ENCODE peak calls at places on chromosomes 12 and 14, in four cellular contexts. One of them, this sample, is unnamed.
A peak's percentile ranks its signal among the peaks of the same experiment; 100 is the strongest.

GRCh38 chr14:73727181-73727580 is 13.0 kb upstream of the PNMA1 start:
- DNase-seq in GM12878: no peak
- DNase-seq in HepG2: no peak
- DNase-seq in K562: no peak
- DNase-seq in this sample: no peak

GRCh38 chr14:58639842-58640484 is 2.2 kb downstream of the DACT1 start:
- DNase-seq in GM12878: peak; percentile 36
- DNase-seq in HepG2: peak; percentile 15
- DNase-seq in K562: peak; percentile 17
- DNase-seq in this sample: peak; percentile 47

GRCh38 chr14:37318938-37319337 is 121.2 kb downstream of the MIPOL1 start:
- DNase-seq in K562: no peak
- DNase-seq in HepG2: no peak
- DNase-seq in GM12878: no peak
- DNase-seq in this sample: no peak

GRCh38 chr12:60977966-60978365 is 1282.2 kb upstream of the USP15 start:
- DNase-seq in GM12878: no peak
- DNase-seq in HepG2: no peak
- DNase-seq in K562: no peak
- DNase-seq in this sample: no peak

GRCh38 chr12:5710260-5710878 is 234.7 kb downstream of the ANO2 start:
- DNase-seq in K562: no peak
- DNase-seq in HepG2: no peak
- DNase-seq in GM12878: no peak
- DNase-seq in this sample: no peak

GRCh38 chr14:95523818-95524448 is 7.5 kb upstream of the SYNE3 start:
- DNase-seq in K562: peak; percentile 56
- DNase-seq in GM12878: no peak
- DNase-seq in HepG2: peak; percentile 79
- DNase-seq in this sample: no peak

GRCh38 chr12:55931780-55932545 is 1.0 kb downstream of the DGKA start:
- DNase-seq in K562: peak; percentile 58
- DNase-seq in HepG2: no peak
- DNase-seq in GM12878: no peak
- DNase-seq in this sample: no peak

GRCh38 chr12:120983759-120984158 is 5.4 kb downstream of the HNF1A start:
- DNase-seq in K562: no peak
- DNase-seq in HepG2: no peak
- DNase-seq in GM12878: no peak
- DNase-seq in this sample: peak; percentile 59

GRCh38 chr12:44285321-44285720 is 449.4 kb downstream of the TMEM117 start:
- DNase-seq in K562: no peak
- DNase-seq in GM12878: no peak
- DNase-seq in HepG2: no peak
- DNase-seq in this sample: no peak

GRCh38 chr12:56154246-56154771 is 1.9 kb downstream of the MYL6B start:
- DNase-seq in HepG2: no peak
- DNase-seq in K562: peak; percentile 61
- DNase-seq in GM12878: no peak
- DNase-seq in this sample: no peak

GRCh38 chr12:67074072-67074471 is 195.1 kb upstream of the CAND1 start:
- DNase-seq in K562: no peak
- DNase-seq in GM12878: no peak
- DNase-seq in HepG2: no peak
- DNase-seq in this sample: no peak

GRCh38 chr14:55249423-55249822 is 21.8 kb upstream of the FBXO34 start:
- DNase-seq in HepG2: no peak
- DNase-seq in K562: no peak
- DNase-seq in GM12878: no peak
- DNase-seq in this sample: no peak

GRCh38 chr14:72824051-72824450 is 69.8 kb downstream of the DPF3 start:
- DNase-seq in GM12878: no peak
- DNase-seq in HepG2: no peak
- DNase-seq in K562: no peak
- DNase-seq in this sample: no peak

GRCh38 chr14:51473808-51474207 is 177.9 kb upstream of the FRMD6 start:
- DNase-seq in GM12878: no peak
- DNase-seq in K562: no peak
- DNase-seq in HepG2: no peak
- DNase-seq in this sample: no peak

GRCh38 chr12:104730761-104731160 is 227.3 kb downstream of the SLC41A2 start:
- DNase-seq in HepG2: no peak
- DNase-seq in K562: no peak
- DNase-seq in GM12878: no peak
- DNase-seq in this sample: no peak

GRCh38 chr14:104609666-104610065 is 5.1 kb upstream of the TMEM179 start:
- DNase-seq in HepG2: no peak
- DNase-seq in K562: no peak
- DNase-seq in GM12878: no peak
- DNase-seq in this sample: no peak

GRCh38 chr12:84804691-84805473 is 107.7 kb downstream of the SLC6A15 start:
- DNase-seq in HepG2: no peak
- DNase-seq in K562: no peak
- DNase-seq in GM12878: no peak
- DNase-seq in this sample: no peak

GRCh38 chr14:86574026-86574777 is 1044.3 kb downstream of the FLRT2 start:
- DNase-seq in HepG2: peak; percentile 0
- DNase-seq in K562: no peak
- DNase-seq in GM12878: no peak
- DNase-seq in this sample: no peak

GRCh38 chr14:105304565-105304964 is 3.8 kb upstream of the BRF1 start:
- DNase-seq in GM12878: no peak
- DNase-seq in HepG2: no peak
- DNase-seq in K562: no peak
- DNase-seq in this sample: no peak

GRCh38 chr14:69485261-69485660 is 733 bp downstream of the PLEKHD1 start:
- DNase-seq in HepG2: no peak
- DNase-seq in K562: no peak
- DNase-seq in GM12878: no peak
- DNase-seq in this sample: no peak

GRCh38 chr12:22527999-22528398 is 16.3 kb downstream of the C2CD5 start:
- DNase-seq in K562: no peak
- DNase-seq in HepG2: no peak
- DNase-seq in GM12878: no peak
- DNase-seq in this sample: no peak

GRCh38 chr14:23047042-23047634 is 5.1 kb downstream of the PSMB11 start:
- DNase-seq in HepG2: no peak
- DNase-seq in K562: no peak
- DNase-seq in GM12878: no peak
- DNase-seq in this sample: no peak

GRCh38 chr14:84234281-84234680 is 1295.7 kb upstream of the FLRT2 start:
- DNase-seq in K562: no peak
- DNase-seq in GM12878: no peak
- DNase-seq in HepG2: no peak
- DNase-seq in this sample: no peak

GRCh38 chr12:114774181-114774580 is 90.2 kb upstream of the TBX3 start:
- DNase-seq in GM12878: no peak
- DNase-seq in HepG2: peak; percentile 67
- DNase-seq in K562: no peak
- DNase-seq in this sample: peak; percentile 74

GRCh38 chr12:13342971-13343370 is 146.4 kb downstream of the EMP1 start:
- DNase-seq in GM12878: no peak
- DNase-seq in K562: no peak
- DNase-seq in HepG2: no peak
- DNase-seq in this sample: no peak

GRCh38 chr14:94100847-94101246 is 9.7 kb upstream of the IFI27 start:
- DNase-seq in HepG2: no peak
- DNase-seq in K562: no peak
- DNase-seq in GM12878: no peak
- DNase-seq in this sample: peak; percentile 15

GRCh38 chr12:68803948-68804653 is 3.9 kb upstream of the MDM2 start:
- DNase-seq in K562: no peak
- DNase-seq in HepG2: peak; percentile 48
- DNase-seq in GM12878: no peak
- DNase-seq in this sample: no peak

GRCh38 chr12:49428652-49429549 is 61.6 kb downstream of the SPATS2 start:
- DNase-seq in HepG2: no peak
- DNase-seq in GM12878: peak; percentile 60
- DNase-seq in K562: peak; percentile 63
- DNase-seq in this sample: peak; percentile 14

GRCh38 chr14:74140374-74140850 is 55.7 kb downstream of the LIN52 start:
- DNase-seq in K562: peak; percentile 24
- DNase-seq in GM12878: no peak
- DNase-seq in HepG2: no peak
- DNase-seq in this sample: no peak

GRCh38 chr12:52806169-52806811 is 7.6 kb downstream of the KRT4 start:
- DNase-seq in GM12878: no peak
- DNase-seq in HepG2: no peak
- DNase-seq in K562: no peak
- DNase-seq in this sample: no peak

GRCh38 chr12:86712425-86712843 is 456.2 kb upstream of the MGAT4C start:
- DNase-seq in HepG2: peak; percentile 41
- DNase-seq in GM12878: no peak
- DNase-seq in K562: no peak
- DNase-seq in this sample: peak; percentile 97
- TF ChIP-seq CHD4 in HepG2: no peak
- TF ChIP-seq CHD4 in GM12878: no peak
- TF ChIP-seq CHD4 in K562: no peak
- TF ChIP-seq CHD4 in this sample: no peak

GRCh38 chr12:77097846-77098245 is 32.5 kb upstream of the E2F7 start:
- DNase-seq in HepG2: no peak
- DNase-seq in K562: no peak
- DNase-seq in GM12878: no peak
- DNase-seq in this sample: no peak
- TF ChIP-seq CHD4 in HepG2: no peak
- TF ChIP-seq CHD4 in K562: no peak
- TF ChIP-seq CHD4 in GM12878: no peak
- TF ChIP-seq CHD4 in this sample: no peak

GRCh38 chr12:70648191-70648590 is 11.0 kb upstream of the PTPRB start:
- DNase-seq in K562: no peak
- DNase-seq in HepG2: no peak
- DNase-seq in GM12878: no peak
- DNase-seq in this sample: no peak

GRCh38 chr12:70648831-70649230 is 11.6 kb upstream of the PTPRB start:
- DNase-seq in HepG2: no peak
- DNase-seq in GM12878: no peak
- DNase-seq in K562: no peak
- DNase-seq in this sample: no peak

GRCh38 chr12:70644836-70645235 is 7.6 kb upstream of the PTPRB start:
- DNase-seq in GM12878: no peak
- DNase-seq in HepG2: no peak
- DNase-seq in K562: no peak
- DNase-seq in this sample: no peak

GRCh38 chr12:70645494-70646317 is 8.5 kb upstream of the PTPRB start:
- DNase-seq in K562: peak; percentile 84
- DNase-seq in HepG2: peak; percentile 41
- DNase-seq in GM12878: no peak
- DNase-seq in this sample: peak; percentile 60

DNA sequence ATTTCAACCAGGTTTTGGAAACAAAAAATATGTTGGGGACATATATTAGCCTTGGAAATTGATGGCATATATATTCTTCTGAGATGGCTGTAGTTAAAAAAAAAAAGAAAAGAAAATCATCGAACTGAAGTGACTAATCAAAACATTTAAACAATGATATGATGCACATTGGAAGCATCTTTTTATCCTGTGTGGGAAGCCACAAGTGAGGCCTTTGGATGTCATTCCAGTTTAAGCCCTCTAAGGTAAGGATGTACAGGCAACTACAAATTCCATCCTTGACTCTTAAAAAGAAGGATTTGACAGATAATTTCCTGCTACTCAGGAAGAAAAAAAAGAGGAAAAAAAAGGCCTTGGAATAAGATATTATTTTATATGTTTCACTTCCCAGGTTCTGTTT is 9.6 kb upstream of the PTPRB start:
- DNase-seq in K562: no peak
- DNase-seq in HepG2: no peak
- DNase-seq in GM12878: no peak
- DNase-seq in this sample: no peak
- TF ChIP-seq CHD4 in K562: no peak
- TF ChIP-seq CHD4 in HepG2: no peak
- TF ChIP-seq CHD4 in GM12878: no peak
- TF ChIP-seq CHD4 in this sample: no peak

GRCh38 chr12:63805704-63806672 is 26.3 kb downstream of the RXYLT1 start:
- DNase-seq in K562: no peak
- DNase-seq in GM12878: no peak
- DNase-seq in HepG2: peak; percentile 59
- DNase-seq in this sample: peak; percentile 91
- TF ChIP-seq CHD4 in K562: no peak
- TF ChIP-seq CHD4 in GM12878: no peak
- TF ChIP-seq CHD4 in HepG2: no peak
- TF ChIP-seq CHD4 in this sample: peak; percentile 62

GRCh38 chr14:103100281-103101121 is 6.0 kb downstream of the EXOC3L4 start:
- DNase-seq in GM12878: no peak
- DNase-seq in HepG2: peak; percentile 95
- DNase-seq in K562: no peak
- DNase-seq in this sample: no peak

GRCh38 chr14:103102689-103103260 is 8.2 kb downstream of the EXOC3L4 start:
- DNase-seq in K562: no peak
- DNase-seq in GM12878: no peak
- DNase-seq in HepG2: no peak
- DNase-seq in this sample: no peak

GRCh38 chr14:103099733-103100280 is 5.3 kb downstream of the EXOC3L4 start:
- DNase-seq in K562: peak; percentile 28
- DNase-seq in HepG2: no peak
- DNase-seq in GM12878: no peak
- DNase-seq in this sample: no peak

GRCh38 chr14:103101964-103102688 is 7.6 kb downstream of the EXOC3L4 start:
- DNase-seq in GM12878: no peak
- DNase-seq in HepG2: no peak
- DNase-seq in K562: no peak
- DNase-seq in this sample: no peak

DNA sequence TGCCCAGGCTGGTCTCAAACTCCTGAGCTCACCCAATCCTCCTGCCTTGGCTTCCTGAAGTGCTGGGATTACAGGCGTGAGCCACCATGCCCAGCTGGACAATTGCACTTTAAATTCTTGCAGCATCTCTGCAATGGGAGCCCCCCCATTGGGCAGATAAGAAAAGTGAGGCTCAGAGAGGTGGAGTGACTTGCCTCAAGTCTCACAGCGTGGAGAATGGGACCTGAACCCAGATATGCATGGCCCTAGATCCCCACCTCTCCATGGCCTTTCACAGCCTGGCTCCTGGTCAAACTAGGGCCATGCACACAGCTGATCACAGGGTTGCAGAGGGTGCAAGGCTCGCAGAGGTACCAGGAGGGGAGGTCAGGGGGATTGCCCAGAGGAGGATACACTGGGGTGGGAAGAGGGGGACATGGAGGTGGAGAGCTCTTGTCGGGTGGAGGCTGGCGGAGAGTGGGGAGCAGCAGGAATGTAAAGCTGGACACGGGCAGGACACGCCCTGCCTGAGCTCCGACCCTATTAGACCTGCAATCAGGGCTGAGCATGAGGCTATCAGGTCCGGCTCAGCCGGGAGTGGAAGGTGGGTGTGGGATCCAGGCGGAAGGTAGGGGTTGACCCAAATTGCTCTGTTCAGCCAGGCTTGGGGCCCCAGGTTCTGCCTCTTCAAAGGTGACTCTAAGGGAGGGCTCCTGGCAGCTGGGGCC is 6.9 kb downstream of the EXOC3L4 start:
- DNase-seq in GM12878: no peak
- DNase-seq in HepG2: no peak
- DNase-seq in K562: peak; percentile 21
- DNase-seq in this sample: no peak
- TF ChIP-seq CHD4 in GM12878: no peak
- TF ChIP-seq CHD4 in HepG2: no peak
- TF ChIP-seq CHD4 in K562: no peak
- TF ChIP-seq CHD4 in this sample: no peak

This sample was measured in A549.